ENCODE peak calls at places on chromosomes 13 and 19, in six cellular contexts. O is HT-29; G is nucleus accumbens; R is GM13977; S is posterior cingulate gyrus; B is stimulated activated CD8-positive, alpha-beta memory T cell treated with anti-CD3 and anti-CD28 coated beads, Interleukin-4, amount 100 ng/mL, for 48 hours. C is an unnamed sample.

GRCh38 chr19:46344363-46344762 is 2.5 kb upstream of the PPP5C start:
- DNase-seq in O (no peak), G (no peak), R (no peak), S (no peak), B (no peak), C (no peak)

GRCh38 chr13:97810152-97810551 is 143.3 kb upstream of the IPO5 start:
- DNase-seq in O (peak), G (no peak), R (no peak), S (no peak), B (no peak), C (peak)

GRCh38 chr13:106619688-106620555 is 52.0 kb upstream of the ARGLU1 start:
- DNase-seq in O (peak), G (no peak), R (peak), S (peak), B (peak), C (peak)

GRCh38 chr19:48698046-48698445 is 2.3 kb downstream of the FUT2 start:
- DNase-seq in O (peak), G (no peak), R (no peak), S (no peak), B (no peak), C (peak)

GRCh38 chr13:112859817-112860190 is 109.2 kb upstream of the MCF2L start:
- DNase-seq in O (no peak), G (no peak), R (no peak), S (no peak), B (no peak), C (peak)

GRCh38 chr19:31220540-31220939 is 128.7 kb downstream of the TSHZ3 start:
- DNase-seq in O (peak), G (no peak), R (no peak), S (no peak), B (peak), C (no peak)

GRCh38 chr13:112962911-112963625 is 5.9 kb upstream of the MCF2L start:
- DNase-seq in O (no peak), G (no peak), R (no peak), S (peak), B (no peak), C (no peak)

GRCh38 chr13:34416833-34417425 is 525.1 kb upstream of the NBEA start:
- DNase-seq in O (no peak), G (no peak), R (no peak), S (peak), B (no peak), C (peak)

GRCh38 chr19:44985445-44985844 is 15.8 kb upstream of the RELB start:
- DNase-seq in O (no peak), G (no peak), R (no peak), S (no peak), B (no peak), C (no peak)